ENCODE peak calls at places on chromosomes 3 and 15, in nine cellular contexts. A is kidney epithelial cell, J is MM.1S, I is cardiac fibroblast, X is H54, M is uterus, B is GM18507, F is KG1, U is GM10248. Y is an unnamed sample.

GRCh38 chr15:71011503-71012155 is 103.6 kb upstream of the THSD4 start:
- DNase-seq in F (no peak), X (no peak), B (no peak), J (peak; percentile 23), U (no peak), A (peak; percentile 31), I (peak; percentile 82), M (peak; percentile 28), Y (no peak)

GRCh38 chr3:11290743-11291680 is 18.8 kb downstream of the ATG7 start:
- DNase-seq in A (no peak), B (no peak), M (no peak), F (no peak), U (no peak), J (no peak), X (no peak), I (peak; percentile 87), Y (no peak)

GRCh38 chr3:33644598-33644997 is 73.5 kb downstream of the CLASP2 start:
- DNase-seq in U (no peak), J (no peak), B (no peak), X (no peak), F (no peak), I (no peak), M (no peak), A (no peak), Y (no peak)

GRCh38 chr3:99720985-99721632 is 82.7 kb downstream of the COL8A1 start:
- DNase-seq in F (no peak), J (no peak), B (no peak), X (no peak), I (peak; percentile 68), A (no peak), M (no peak), U (no peak), Y (no peak)

GRCh38 chr3:33278106-33278672 is 947 bp downstream of the FBXL2 start:
- DNase-seq in X (no peak), I (peak; percentile 19), U (no peak), F (no peak), J (no peak), B (no peak), M (no peak), A (no peak), Y (no peak)

GRCh38 chr3:70982274-70982673 is 601.3 kb downstream of the FOXP1 start:
- DNase-seq in X (no peak), U (no peak), J (peak; percentile 30), F (no peak), I (no peak), M (no peak), B (no peak), A (no peak), Y (no peak)

GRCh38 chr3:154334973-154335420 is 10.7 kb upstream of the DHX36 start:
- DNase-seq in X (no peak), F (no peak), B (no peak), M (no peak), J (peak; percentile 54), A (no peak), I (peak; percentile 67), U (peak; percentile 11), Y (no peak)

GRCh38 chr15:71431345-71432336 is 316.4 kb downstream of the THSD4 start:
- DNase-seq in A (no peak), B (no peak), F (no peak), J (no peak), I (no peak), U (no peak), M (no peak), X (no peak), Y (no peak)

GRCh38 chr3:147200545-147200944 is 205.8 kb downstream of the ZIC4 start:
- DNase-seq in I (peak; percentile 16), U (no peak), F (no peak), A (no peak), M (no peak), J (no peak), X (no peak), B (no peak), Y (no peak)

GRCh38 chr3:180420016-180420415 is 181.9 kb upstream of the TTC14 start:
- DNase-seq in F (no peak), A (no peak), U (no peak), M (no peak), X (no peak), I (peak; percentile 57), B (no peak), J (no peak), Y (no peak)

GRCh38 chr3:170560717-170561382 is 25.0 kb downstream of the SLC7A14 start:
- DNase-seq in B (no peak), A (no peak), J (no peak), X (no peak), I (peak; percentile 35), U (no peak), M (no peak), F (no peak), Y (no peak)

GRCh38 chr3:62084558-62084957 is 288.8 kb downstream of the FEZF2 start:
- DNase-seq in X (no peak), M (no peak), F (no peak), I (peak; percentile 12), J (no peak), A (peak; percentile 42), U (no peak), B (no peak), Y (no peak)

GRCh38 chr3:190180268-190180667 is 59.6 kb upstream of the P3H2 start:
- DNase-seq in F (no peak), I (peak; percentile 77), X (no peak), J (no peak), U (no peak), A (no peak), B (no peak), M (no peak), Y (no peak)

GRCh38 chr3:4772171-4772804 is 206.9 kb upstream of the BHLHE40 start:
- DNase-seq in B (no peak), U (no peak), X (peak; percentile 18), J (no peak), F (peak; percentile 18), M (peak; percentile 94), A (no peak), I (peak; percentile 65), Y (no peak)

GRCh38 chr3:65004316-65004715 is 316.5 kb upstream of the ADAMTS9 start:
- DNase-seq in A (no peak), X (no peak), B (no peak), F (no peak), M (no peak), I (no peak), J (no peak), U (no peak), Y (no peak)

GRCh38 chr3:98986073-98986472 is 84.6 kb upstream of the DCBLD2 start:
- DNase-seq in J (no peak), M (no peak), I (peak; percentile 93), U (no peak), F (no peak), B (no peak), X (no peak), A (peak; percentile 92), Y (no peak)

GRCh38 chr3:107710851-107711250 is 188.1 kb downstream of the BBX start:
- DNase-seq in A (peak; percentile 7), M (no peak), U (no peak), I (peak; percentile 69), J (no peak), F (no peak), B (no peak), X (peak; percentile 23), Y (no peak)

GRCh38 chr3:148606979-148607378 is 90.7 kb upstream of the AGTR1 start:
- DNase-seq in F (no peak), J (no peak), B (no peak), I (no peak), X (no peak), U (no peak), A (no peak), M (no peak), Y (no peak)

GRCh38 chr3:49725906-49726681 is 2.3 kb upstream of the GMPPB start:
- DNase-seq in X (no peak), B (no peak), F (no peak), I (no peak), J (no peak), A (no peak), M (peak; percentile 18), U (no peak), Y (no peak)

Y was measured in naive thymus-derived CD4-positive, alpha-beta T cell.